ENCODE peak calls at places on chromosomes 2 and 18, in five cellular contexts. M is right lobe of liver, T is psoas muscle, Y is astrocyte, D is heart left ventricle. N is an unnamed sample.
A peak's percentile ranks its signal among the peaks of the same experiment; 100 is the strongest.

GRCh38 chr2:216694201-216694825 is 1.0 kb downstream of the IGFBP5 start:
- DNase-seq in M (no peak), Y (peak; percentile 38), T (peak; percentile 71), D (peak; percentile 65), N (no peak)

GRCh38 chr2:131063501-131064283 is 29.6 kb downstream of the FAM168B start:
- DNase-seq in T (no peak), D (no peak), M (no peak), Y (no peak), N (no peak)

GRCh38 chr2:37615808-37616673 is 55.4 kb downstream of the CDC42EP3 start:
- DNase-seq in Y (no peak), M (peak; percentile 51), T (peak; percentile 25), D (peak; percentile 50), N (no peak)

GRCh38 chr2:54240515-54241219 is 15.4 kb downstream of the TSPYL6 start:
- DNase-seq in Y (peak; percentile 67), T (peak; percentile 61), M (no peak), D (peak; percentile 53), N (no peak)

GRCh38 chr2:84908948-84909713 is 3.7 kb downstream of the TMSB10 start:
- DNase-seq in T (no peak), M (no peak), D (no peak), Y (no peak), N (no peak)

GRCh38 chr2:188577231-188577630 is 285.6 kb downstream of the GULP1 start:
- DNase-seq in Y (no peak), M (no peak), D (no peak), T (no peak), N (no peak)

GRCh38 chr2:99488999-99489757 is 639 bp downstream of the REV1 start:
- DNase-seq in D (peak; percentile 76), Y (peak; percentile 30), T (peak; percentile 70), M (peak; percentile 87), N (no peak)

GRCh38 chr18:74679006-74679678 is 81.5 kb downstream of the ZNF407 start:
- DNase-seq in Y (no peak), T (no peak), M (no peak), D (no peak), N (no peak)

GRCh38 chr2:100887713-100888112 is 67.8 kb downstream of the NPAS2 start:
- DNase-seq in T (no peak), D (no peak), Y (no peak), M (no peak), N (no peak)

GRCh38 chr2:237059155-237059875 is 26.4 kb upstream of the COPS8 start:
- DNase-seq in Y (no peak), T (no peak), D (no peak), M (no peak), N (no peak)

GRCh38 chr2:161085041-161085598 is 75.1 kb upstream of the TANK start:
- DNase-seq in Y (no peak), D (no peak), M (no peak), T (no peak), N (no peak)

GRCh38 chr2:108805782-108806181 is 19.2 kb downstream of the CCDC138 start:
- DNase-seq in M (no peak), Y (no peak), D (no peak), T (no peak), N (no peak)

DNA sequence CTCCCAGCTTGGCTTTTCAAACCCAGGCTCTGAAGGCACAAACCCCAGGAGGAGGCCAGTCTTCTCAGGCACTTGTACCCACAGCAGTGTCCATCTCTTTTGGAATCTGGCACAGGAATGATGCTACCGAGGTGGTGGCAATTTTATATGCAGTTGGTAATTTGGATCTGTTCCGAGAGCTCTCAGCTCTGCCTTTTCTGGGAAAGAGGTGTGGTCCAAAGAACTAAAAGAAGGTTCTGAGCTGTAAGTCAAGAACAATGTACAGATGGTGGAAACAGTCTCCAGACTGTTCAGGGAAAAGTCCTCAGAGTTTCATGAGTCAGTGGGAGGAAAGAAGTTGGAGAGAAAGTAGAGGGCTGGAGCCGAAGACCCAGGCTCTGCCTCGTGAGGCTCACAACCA is 353.4 kb downstream of the TGIF1 start:
- DNase-seq in T (no peak), Y (no peak), D (no peak), M (no peak), N (no peak)
- TF ChIP-seq CTCF in T (no peak), Y (no peak), D (no peak), M (no peak), N (no peak)

GRCh38 chr2:10407432-10407831 is 40.7 kb downstream of the ODC1 start:
- DNase-seq in T (no peak), M (no peak), D (no peak), Y (no peak), N (no peak)
- H3K4me1 ChIP-seq in T (peaks cover 50% of the 10 kb centered on the region), M (peaks cover 3% of the 10 kb centered on the region), D (peaks cover 73% of the 10 kb centered on the region), Y (peaks cover 50% of the 10 kb centered on the region), N (peaks cover 55% of the 10 kb centered on the region)

GRCh38 chr2:107648781-107649413 is 177.8 kb upstream of the RGPD4 start:
- DNase-seq in T (no peak), Y (no peak), D (no peak), M (no peak), N (no peak)
- TF ChIP-seq CTCF in T (no peak), Y (no peak), D (no peak), M (no peak), N (no peak)

GRCh38 chr2:241308267-241308666 is 7.2 kb downstream of the HDLBP start:
- DNase-seq in M (no peak), D (no peak), Y (peak; percentile 73), T (no peak), N (no peak)
- H3K4me1 ChIP-seq in M (no peaks in the 10 kb centered on the region), D (peaks cover 66% of the 10 kb centered on the region), Y (peaks cover 32% of the 10 kb centered on the region), T (peaks cover 93% of the 10 kb centered on the region), N (peaks cover 14% of the 10 kb centered on the region)

GRCh38 chr2:39851691-39852110 is 72.6 kb upstream of the THUMPD2 start:
- DNase-seq in Y (peak; percentile 68), T (no peak), M (no peak), D (no peak), N (no peak)
- TF ChIP-seq CTCF in Y (no peak), T (no peak), M (no peak), D (no peak), N (no peak)

GRCh38 chr2:233387225-233387624 is 32.9 kb downstream of the DGKD start:
- DNase-seq in T (no peak), M (no peak), D (no peak), Y (no peak), N (no peak)
- H3K4me1 ChIP-seq in T (peaks cover 46% of the 10 kb centered on the region), M (no peaks in the 10 kb centered on the region), D (peaks cover 50% of the 10 kb centered on the region), Y (peaks cover 23% of the 10 kb centered on the region), N (peaks cover 54% of the 10 kb centered on the region)

DNA sequence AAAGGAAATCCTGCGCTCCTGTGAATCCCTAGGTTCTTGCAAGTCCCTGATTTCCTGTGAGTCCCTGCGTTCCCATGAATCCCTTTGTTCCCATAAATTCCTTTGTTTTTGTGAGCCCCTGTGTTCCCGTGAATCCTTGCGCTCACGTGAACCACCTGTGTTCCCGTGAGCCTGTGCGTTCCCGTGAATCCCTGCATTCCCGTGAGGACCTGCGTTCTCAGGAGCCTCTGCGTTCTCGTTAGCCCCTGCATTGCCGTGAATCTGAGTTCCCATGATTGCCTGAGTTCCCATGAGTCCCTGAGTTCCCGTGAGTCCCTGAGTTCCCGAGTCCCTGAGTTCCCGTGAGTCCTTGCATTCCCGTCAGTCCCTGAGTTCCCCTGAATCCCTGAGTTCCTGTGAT is 71.5 kb downstream of the SNTG2 start:
- DNase-seq in Y (no peak), M (no peak), T (no peak), D (no peak), N (no peak)
- TF ChIP-seq CTCF in Y (no peak), M (no peak), T (no peak), D (no peak), N (no peak)